ENCODE peak calls at places on chromosomes 7 and 10, in seven cellular contexts. One of them, this sample, is unnamed.

GRCh38 chr10:113126506-113127192 is 176.6 kb downstream of the TCF7L2 start:
- DNase-seq in AG20443: peak; percentile 90
- DNase-seq in activated CD8-positive, alpha-beta memory T cell treated with anti-CD3 and anti-CD28 coated beads for 4 hours: no peak
- DNase-seq in stimulated activated CD4-positive, alpha-beta T cell treated with anti-CD3 and anti-CD28 coated beads, Interleukin-2, amount 100 ng/mL, for 48 hours: peak; percentile 33
- DNase-seq in astrocyte of the spinal cord: peak; percentile 66
- DNase-seq in EH: peak; percentile 78
- DNase-seq in endothelial cell: peak; percentile 83
- DNase-seq in this sample: no peak

GRCh38 chr7:157019718-157020451 is 9.4 kb upstream of the MNX1 start:
- DNase-seq in AG20443: no peak
- DNase-seq in activated CD8-positive, alpha-beta memory T cell treated with anti-CD3 and anti-CD28 coated beads for 4 hours: no peak
- DNase-seq in stimulated activated CD4-positive, alpha-beta T cell treated with anti-CD3 and anti-CD28 coated beads, Interleukin-2, amount 100 ng/mL, for 48 hours: no peak
- DNase-seq in astrocyte of the spinal cord: no peak
- DNase-seq in EH: no peak
- DNase-seq in endothelial cell: no peak
- DNase-seq in this sample: no peak

GRCh38 chr7:130366561-130366960 is 13.7 kb upstream of the CPA1 start:
- DNase-seq in AG20443: no peak
- DNase-seq in activated CD8-positive, alpha-beta memory T cell treated with anti-CD3 and anti-CD28 coated beads for 4 hours: no peak
- DNase-seq in stimulated activated CD4-positive, alpha-beta T cell treated with anti-CD3 and anti-CD28 coated beads, Interleukin-2, amount 100 ng/mL, for 48 hours: no peak
- DNase-seq in astrocyte of the spinal cord: no peak
- DNase-seq in EH: peak; percentile 55
- DNase-seq in endothelial cell: no peak
- DNase-seq in this sample: peak; percentile 81

GRCh38 chr10:72308320-72308987 is 34.7 kb downstream of the DDIT4 start:
- DNase-seq in AG20443: peak; percentile 61
- DNase-seq in activated CD8-positive, alpha-beta memory T cell treated with anti-CD3 and anti-CD28 coated beads for 4 hours: no peak
- DNase-seq in stimulated activated CD4-positive, alpha-beta T cell treated with anti-CD3 and anti-CD28 coated beads, Interleukin-2, amount 100 ng/mL, for 48 hours: no peak
- DNase-seq in astrocyte of the spinal cord: peak; percentile 81
- DNase-seq in EH: peak; percentile 79
- DNase-seq in endothelial cell: no peak
- DNase-seq in this sample: no peak

GRCh38 chr7:124765401-124766352 is at the start of gene GPR37:
- DNase-seq in AG20443: peak; percentile 79
- DNase-seq in activated CD8-positive, alpha-beta memory T cell treated with anti-CD3 and anti-CD28 coated beads for 4 hours: no peak
- DNase-seq in stimulated activated CD4-positive, alpha-beta T cell treated with anti-CD3 and anti-CD28 coated beads, Interleukin-2, amount 100 ng/mL, for 48 hours: peak; percentile 14
- DNase-seq in astrocyte of the spinal cord: peak; percentile 74
- DNase-seq in EH: peak; percentile 56
- DNase-seq in endothelial cell: peak; percentile 66
- DNase-seq in this sample: peak; percentile 71

GRCh38 chr7:96719164-96719563 is 9.5 kb upstream of the SEM1 start:
- DNase-seq in AG20443: no peak
- DNase-seq in activated CD8-positive, alpha-beta memory T cell treated with anti-CD3 and anti-CD28 coated beads for 4 hours: no peak
- DNase-seq in stimulated activated CD4-positive, alpha-beta T cell treated with anti-CD3 and anti-CD28 coated beads, Interleukin-2, amount 100 ng/mL, for 48 hours: no peak
- DNase-seq in astrocyte of the spinal cord: no peak
- DNase-seq in EH: peak; percentile 1
- DNase-seq in endothelial cell: no peak
- DNase-seq in this sample: peak; percentile 54

GRCh38 chr10:73746721-73747120 is 2.5 kb downstream of the SEC24C start:
- DNase-seq in AG20443: no peak
- DNase-seq in activated CD8-positive, alpha-beta memory T cell treated with anti-CD3 and anti-CD28 coated beads for 4 hours: no peak
- DNase-seq in stimulated activated CD4-positive, alpha-beta T cell treated with anti-CD3 and anti-CD28 coated beads, Interleukin-2, amount 100 ng/mL, for 48 hours: no peak
- DNase-seq in astrocyte of the spinal cord: no peak
- DNase-seq in EH: no peak
- DNase-seq in endothelial cell: no peak
- DNase-seq in this sample: no peak

GRCh38 chr7:29588212-29588611 is 24.6 kb downstream of the PRR15 start:
- DNase-seq in AG20443: no peak
- DNase-seq in activated CD8-positive, alpha-beta memory T cell treated with anti-CD3 and anti-CD28 coated beads for 4 hours: no peak
- DNase-seq in stimulated activated CD4-positive, alpha-beta T cell treated with anti-CD3 and anti-CD28 coated beads, Interleukin-2, amount 100 ng/mL, for 48 hours: no peak
- DNase-seq in astrocyte of the spinal cord: no peak
- DNase-seq in EH: no peak
- DNase-seq in endothelial cell: no peak
- DNase-seq in this sample: no peak

GRCh38 chr7:143882020-143882610 is 19.9 kb downstream of the TCAF1 start:
- DNase-seq in AG20443: peak; percentile 52
- DNase-seq in activated CD8-positive, alpha-beta memory T cell treated with anti-CD3 and anti-CD28 coated beads for 4 hours: no peak
- DNase-seq in stimulated activated CD4-positive, alpha-beta T cell treated with anti-CD3 and anti-CD28 coated beads, Interleukin-2, amount 100 ng/mL, for 48 hours: no peak
- DNase-seq in astrocyte of the spinal cord: peak; percentile 73
- DNase-seq in EH: peak; percentile 40
- DNase-seq in endothelial cell: no peak
- DNase-seq in this sample: peak; percentile 55

GRCh38 chr10:64738462-64738861 is 1217.3 kb downstream of the REEP3 start:
- DNase-seq in AG20443: no peak
- DNase-seq in activated CD8-positive, alpha-beta memory T cell treated with anti-CD3 and anti-CD28 coated beads for 4 hours: no peak
- DNase-seq in stimulated activated CD4-positive, alpha-beta T cell treated with anti-CD3 and anti-CD28 coated beads, Interleukin-2, amount 100 ng/mL, for 48 hours: no peak
- DNase-seq in astrocyte of the spinal cord: no peak
- DNase-seq in EH: no peak
- DNase-seq in endothelial cell: no peak
- DNase-seq in this sample: no peak

GRCh38 chr7:31899356-31899927 is 170.8 kb downstream of the PDE1C start:
- DNase-seq in AG20443: no peak
- DNase-seq in activated CD8-positive, alpha-beta memory T cell treated with anti-CD3 and anti-CD28 coated beads for 4 hours: no peak
- DNase-seq in stimulated activated CD4-positive, alpha-beta T cell treated with anti-CD3 and anti-CD28 coated beads, Interleukin-2, amount 100 ng/mL, for 48 hours: no peak
- DNase-seq in astrocyte of the spinal cord: no peak
- DNase-seq in EH: no peak
- DNase-seq in endothelial cell: no peak
- DNase-seq in this sample: no peak

GRCh38 chr7:101436857-101437576 is 74.3 kb downstream of the COL26A1 start:
- DNase-seq in AG20443: no peak
- DNase-seq in activated CD8-positive, alpha-beta memory T cell treated with anti-CD3 and anti-CD28 coated beads for 4 hours: no peak
- DNase-seq in stimulated activated CD4-positive, alpha-beta T cell treated with anti-CD3 and anti-CD28 coated beads, Interleukin-2, amount 100 ng/mL, for 48 hours: no peak
- DNase-seq in astrocyte of the spinal cord: no peak
- DNase-seq in EH: no peak
- DNase-seq in endothelial cell: peak; percentile 18
- DNase-seq in this sample: peak; percentile 20

GRCh38 chr7:111727905-111728634 is 165.8 kb upstream of the IMMP2L start:
- DNase-seq in AG20443: no peak
- DNase-seq in activated CD8-positive, alpha-beta memory T cell treated with anti-CD3 and anti-CD28 coated beads for 4 hours: no peak
- DNase-seq in stimulated activated CD4-positive, alpha-beta T cell treated with anti-CD3 and anti-CD28 coated beads, Interleukin-2, amount 100 ng/mL, for 48 hours: no peak
- DNase-seq in astrocyte of the spinal cord: no peak
- DNase-seq in EH: no peak
- DNase-seq in endothelial cell: no peak
- DNase-seq in this sample: no peak

GRCh38 chr7:69654849-69655707 is 56.8 kb downstream of the AUTS2 start:
- DNase-seq in AG20443: no peak
- DNase-seq in activated CD8-positive, alpha-beta memory T cell treated with anti-CD3 and anti-CD28 coated beads for 4 hours: no peak
- DNase-seq in stimulated activated CD4-positive, alpha-beta T cell treated with anti-CD3 and anti-CD28 coated beads, Interleukin-2, amount 100 ng/mL, for 48 hours: no peak
- DNase-seq in astrocyte of the spinal cord: no peak
- DNase-seq in EH: no peak
- DNase-seq in endothelial cell: no peak
- DNase-seq in this sample: no peak

GRCh38 chr7:51633596-51633995 is 317.0 kb upstream of the COBL start:
- DNase-seq in AG20443: no peak
- DNase-seq in activated CD8-positive, alpha-beta memory T cell treated with anti-CD3 and anti-CD28 coated beads for 4 hours: no peak
- DNase-seq in stimulated activated CD4-positive, alpha-beta T cell treated with anti-CD3 and anti-CD28 coated beads, Interleukin-2, amount 100 ng/mL, for 48 hours: no peak
- DNase-seq in astrocyte of the spinal cord: peak; percentile 58
- DNase-seq in EH: no peak
- DNase-seq in endothelial cell: no peak
- DNase-seq in this sample: no peak

GRCh38 chr10:129963076-129963830 is 821 bp downstream of the EBF3 start:
- DNase-seq in AG20443: peak; percentile 51
- DNase-seq in activated CD8-positive, alpha-beta memory T cell treated with anti-CD3 and anti-CD28 coated beads for 4 hours: no peak
- DNase-seq in stimulated activated CD4-positive, alpha-beta T cell treated with anti-CD3 and anti-CD28 coated beads, Interleukin-2, amount 100 ng/mL, for 48 hours: no peak
- DNase-seq in astrocyte of the spinal cord: no peak
- DNase-seq in EH: peak; percentile 44
- DNase-seq in endothelial cell: peak; percentile 55
- DNase-seq in this sample: peak; percentile 59

GRCh38 chr10:35341521-35341920 is 5.2 kb downstream of the CCNY start:
- DNase-seq in AG20443: no peak
- DNase-seq in activated CD8-positive, alpha-beta memory T cell treated with anti-CD3 and anti-CD28 coated beads for 4 hours: no peak
- DNase-seq in stimulated activated CD4-positive, alpha-beta T cell treated with anti-CD3 and anti-CD28 coated beads, Interleukin-2, amount 100 ng/mL, for 48 hours: no peak
- DNase-seq in astrocyte of the spinal cord: no peak
- DNase-seq in EH: no peak
- DNase-seq in endothelial cell: no peak
- DNase-seq in this sample: no peak

GRCh38 chr10:124152139-124152780 is 58.9 kb upstream of the CHST15 start:
- DNase-seq in AG20443: peak; percentile 89
- DNase-seq in activated CD8-positive, alpha-beta memory T cell treated with anti-CD3 and anti-CD28 coated beads for 4 hours: no peak
- DNase-seq in stimulated activated CD4-positive, alpha-beta T cell treated with anti-CD3 and anti-CD28 coated beads, Interleukin-2, amount 100 ng/mL, for 48 hours: no peak
- DNase-seq in astrocyte of the spinal cord: peak; percentile 81
- DNase-seq in EH: peak; percentile 89
- DNase-seq in endothelial cell: no peak
- DNase-seq in this sample: peak; percentile 55

GRCh38 chr10:60314306-60314940 is 75.3 kb downstream of the ANK3 start:
- DNase-seq in AG20443: peak; percentile 57
- DNase-seq in activated CD8-positive, alpha-beta memory T cell treated with anti-CD3 and anti-CD28 coated beads for 4 hours: no peak
- DNase-seq in stimulated activated CD4-positive, alpha-beta T cell treated with anti-CD3 and anti-CD28 coated beads, Interleukin-2, amount 100 ng/mL, for 48 hours: no peak
- DNase-seq in astrocyte of the spinal cord: peak; percentile 79
- DNase-seq in EH: peak; percentile 76
- DNase-seq in endothelial cell: no peak
- DNase-seq in this sample: no peak

GRCh38 chr7:127810691-127811660 is 159.0 kb downstream of the SND1 start:
- DNase-seq in AG20443: no peak
- DNase-seq in activated CD8-positive, alpha-beta memory T cell treated with anti-CD3 and anti-CD28 coated beads for 4 hours: no peak
- DNase-seq in stimulated activated CD4-positive, alpha-beta T cell treated with anti-CD3 and anti-CD28 coated beads, Interleukin-2, amount 100 ng/mL, for 48 hours: no peak
- DNase-seq in astrocyte of the spinal cord: no peak
- DNase-seq in EH: peak; percentile 56
- DNase-seq in endothelial cell: no peak
- DNase-seq in this sample: no peak

GRCh38 chr10:26557641-26558014 is 119.5 kb downstream of the APBB1IP start:
- DNase-seq in AG20443: peak; percentile 55
- DNase-seq in activated CD8-positive, alpha-beta memory T cell treated with anti-CD3 and anti-CD28 coated beads for 4 hours: no peak
- DNase-seq in stimulated activated CD4-positive, alpha-beta T cell treated with anti-CD3 and anti-CD28 coated beads, Interleukin-2, amount 100 ng/mL, for 48 hours: no peak
- DNase-seq in astrocyte of the spinal cord: no peak
- DNase-seq in EH: peak; percentile 87
- DNase-seq in endothelial cell: no peak
- DNase-seq in this sample: no peak

GRCh38 chr10:75402486-75403143 is 1.1 kb upstream of the ZNF503 start:
- DNase-seq in AG20443: peak; percentile 30
- DNase-seq in activated CD8-positive, alpha-beta memory T cell treated with anti-CD3 and anti-CD28 coated beads for 4 hours: no peak
- DNase-seq in stimulated activated CD4-positive, alpha-beta T cell treated with anti-CD3 and anti-CD28 coated beads, Interleukin-2, amount 100 ng/mL, for 48 hours: no peak
- DNase-seq in astrocyte of the spinal cord: no peak
- DNase-seq in EH: no peak
- DNase-seq in endothelial cell: peak; percentile 38
- DNase-seq in this sample: no peak

GRCh38 chr10:92880233-92880861 is 32.0 kb downstream of the EXOC6 start:
- DNase-seq in AG20443: peak; percentile 35
- DNase-seq in activated CD8-positive, alpha-beta memory T cell treated with anti-CD3 and anti-CD28 coated beads for 4 hours: no peak
- DNase-seq in stimulated activated CD4-positive, alpha-beta T cell treated with anti-CD3 and anti-CD28 coated beads, Interleukin-2, amount 100 ng/mL, for 48 hours: no peak
- DNase-seq in astrocyte of the spinal cord: peak; percentile 68
- DNase-seq in EH: peak; percentile 67
- DNase-seq in endothelial cell: peak; percentile 28
- DNase-seq in this sample: peak; percentile 63

GRCh38 chr10:59733321-59733720 is 19.9 kb downstream of the MRLN start:
- DNase-seq in AG20443: no peak
- DNase-seq in activated CD8-positive, alpha-beta memory T cell treated with anti-CD3 and anti-CD28 coated beads for 4 hours: no peak
- DNase-seq in stimulated activated CD4-positive, alpha-beta T cell treated with anti-CD3 and anti-CD28 coated beads, Interleukin-2, amount 100 ng/mL, for 48 hours: no peak
- DNase-seq in astrocyte of the spinal cord: no peak
- DNase-seq in EH: no peak
- DNase-seq in endothelial cell: no peak
- DNase-seq in this sample: no peak

GRCh38 chr10:63115732-63116383 is 17.3 kb upstream of the NRBF2 start:
- DNase-seq in AG20443: peak; percentile 91
- DNase-seq in activated CD8-positive, alpha-beta memory T cell treated with anti-CD3 and anti-CD28 coated beads for 4 hours: no peak
- DNase-seq in stimulated activated CD4-positive, alpha-beta T cell treated with anti-CD3 and anti-CD28 coated beads, Interleukin-2, amount 100 ng/mL, for 48 hours: no peak
- DNase-seq in astrocyte of the spinal cord: peak; percentile 83
- DNase-seq in EH: peak; percentile 83
- DNase-seq in endothelial cell: peak; percentile 9
- DNase-seq in this sample: no peak

GRCh38 chr7:147858421-147858820 is 732.1 kb upstream of the C7orf33 start:
- DNase-seq in AG20443: no peak
- DNase-seq in activated CD8-positive, alpha-beta memory T cell treated with anti-CD3 and anti-CD28 coated beads for 4 hours: no peak
- DNase-seq in stimulated activated CD4-positive, alpha-beta T cell treated with anti-CD3 and anti-CD28 coated beads, Interleukin-2, amount 100 ng/mL, for 48 hours: no peak
- DNase-seq in astrocyte of the spinal cord: no peak
- DNase-seq in EH: no peak
- DNase-seq in endothelial cell: no peak
- DNase-seq in this sample: no peak

GRCh38 chr7:142248-142955 is 50.0 kb upstream of the FAM20C start:
- DNase-seq in AG20443: peak; percentile 41
- DNase-seq in activated CD8-positive, alpha-beta memory T cell treated with anti-CD3 and anti-CD28 coated beads for 4 hours: no peak
- DNase-seq in stimulated activated CD4-positive, alpha-beta T cell treated with anti-CD3 and anti-CD28 coated beads, Interleukin-2, amount 100 ng/mL, for 48 hours: no peak
- DNase-seq in astrocyte of the spinal cord: no peak
- DNase-seq in EH: no peak
- DNase-seq in endothelial cell: no peak
- DNase-seq in this sample: no peak

GRCh38 chr7:113774182-113774807 is 144.5 kb downstream of the PPP1R3A start:
- DNase-seq in AG20443: peak; percentile 47
- DNase-seq in activated CD8-positive, alpha-beta memory T cell treated with anti-CD3 and anti-CD28 coated beads for 4 hours: no peak
- DNase-seq in stimulated activated CD4-positive, alpha-beta T cell treated with anti-CD3 and anti-CD28 coated beads, Interleukin-2, amount 100 ng/mL, for 48 hours: no peak
- DNase-seq in astrocyte of the spinal cord: peak; percentile 74
- DNase-seq in EH: peak; percentile 49
- DNase-seq in endothelial cell: peak; percentile 17
- DNase-seq in this sample: peak; percentile 79

GRCh38 chr7:107879400-107880035 is 11.5 kb upstream of the DLD start:
- DNase-seq in AG20443: peak; percentile 59
- DNase-seq in activated CD8-positive, alpha-beta memory T cell treated with anti-CD3 and anti-CD28 coated beads for 4 hours: peak; percentile 19
- DNase-seq in stimulated activated CD4-positive, alpha-beta T cell treated with anti-CD3 and anti-CD28 coated beads, Interleukin-2, amount 100 ng/mL, for 48 hours: no peak
- DNase-seq in astrocyte of the spinal cord: peak; percentile 59
- DNase-seq in EH: peak; percentile 70
- DNase-seq in endothelial cell: peak; percentile 43
- DNase-seq in this sample: peak; percentile 76

GRCh38 chr7:87712571-87712970 is 84.4 kb downstream of the RUNDC3B start:
- DNase-seq in AG20443: no peak
- DNase-seq in activated CD8-positive, alpha-beta memory T cell treated with anti-CD3 and anti-CD28 coated beads for 4 hours: no peak
- DNase-seq in stimulated activated CD4-positive, alpha-beta T cell treated with anti-CD3 and anti-CD28 coated beads, Interleukin-2, amount 100 ng/mL, for 48 hours: no peak
- DNase-seq in astrocyte of the spinal cord: peak; percentile 45
- DNase-seq in EH: peak; percentile 55
- DNase-seq in endothelial cell: no peak
- DNase-seq in this sample: no peak

GRCh38 chr7:27175005-27175625 is 995 bp upstream of the HOXA10 start:
- DNase-seq in AG20443: peak; percentile 25
- DNase-seq in activated CD8-positive, alpha-beta memory T cell treated with anti-CD3 and anti-CD28 coated beads for 4 hours: no peak
- DNase-seq in stimulated activated CD4-positive, alpha-beta T cell treated with anti-CD3 and anti-CD28 coated beads, Interleukin-2, amount 100 ng/mL, for 48 hours: no peak
- DNase-seq in astrocyte of the spinal cord: no peak
- DNase-seq in EH: peak; percentile 89
- DNase-seq in endothelial cell: no peak
- DNase-seq in this sample: no peak

GRCh38 chr10:100022403-100022802 is 12.7 kb upstream of the DNMBP start:
- DNase-seq in AG20443: no peak
- DNase-seq in activated CD8-positive, alpha-beta memory T cell treated with anti-CD3 and anti-CD28 coated beads for 4 hours: no peak
- DNase-seq in stimulated activated CD4-positive, alpha-beta T cell treated with anti-CD3 and anti-CD28 coated beads, Interleukin-2, amount 100 ng/mL, for 48 hours: no peak
- DNase-seq in astrocyte of the spinal cord: peak; percentile 60
- DNase-seq in EH: peak; percentile 56
- DNase-seq in endothelial cell: no peak
- DNase-seq in this sample: no peak

GRCh38 chr10:112338957-112339356 is 35.0 kb upstream of the ACSL5 start:
- DNase-seq in AG20443: no peak
- DNase-seq in activated CD8-positive, alpha-beta memory T cell treated with anti-CD3 and anti-CD28 coated beads for 4 hours: no peak
- DNase-seq in stimulated activated CD4-positive, alpha-beta T cell treated with anti-CD3 and anti-CD28 coated beads, Interleukin-2, amount 100 ng/mL, for 48 hours: no peak
- DNase-seq in astrocyte of the spinal cord: no peak
- DNase-seq in EH: no peak
- DNase-seq in endothelial cell: no peak
- DNase-seq in this sample: no peak

GRCh38 chr7:43856316-43856715 is 13.0 kb downstream of the MRPS24 start:
- DNase-seq in AG20443: no peak
- DNase-seq in activated CD8-positive, alpha-beta memory T cell treated with anti-CD3 and anti-CD28 coated beads for 4 hours: no peak
- DNase-seq in stimulated activated CD4-positive, alpha-beta T cell treated with anti-CD3 and anti-CD28 coated beads, Interleukin-2, amount 100 ng/mL, for 48 hours: no peak
- DNase-seq in astrocyte of the spinal cord: no peak
- DNase-seq in EH: no peak
- DNase-seq in endothelial cell: no peak
- DNase-seq in this sample: no peak

This sample was measured in SJCRH30.